ENCODE peak calls at places on chromosomes 1 and 21, in ten cellular contexts. One of them, this sample, is unnamed.

GRCh38 chr21:34890724-34891609 is 158.1 kb downstream of the RUNX1 start:
- DNase-seq in stimulated activated CD4-positive, alpha-beta T cell treated with anti-CD3 and anti-CD28 coated beads, Interleukin-12 subunit alpha, Interleukin-12 subunit beta, amount 100 ng/mL, for 48 hours: no peak
- DNase-seq in endothelial cell: peak
- DNase-seq in mucosa of gallbladder: no peak
- DNase-seq in CD4-positive, alpha-beta T cell: no peak
- DNase-seq in ELR: peak
- DNase-seq in left lung: peak
- DNase-seq in naive thymus-derived CD4-positive, alpha-beta T cell: peak
- DNase-seq in cardiac fibroblast: no peak
- DNase-seq in H1: no peak
- DNase-seq in this sample: peak

GRCh38 chr1:240314845-240315746 is 223.4 kb downstream of the FMN2 start:
- DNase-seq in stimulated activated CD4-positive, alpha-beta T cell treated with anti-CD3 and anti-CD28 coated beads, Interleukin-12 subunit alpha, Interleukin-12 subunit beta, amount 100 ng/mL, for 48 hours: no peak
- DNase-seq in endothelial cell: no peak
- DNase-seq in mucosa of gallbladder: no peak
- DNase-seq in CD4-positive, alpha-beta T cell: no peak
- DNase-seq in ELR: no peak
- DNase-seq in left lung: no peak
- DNase-seq in naive thymus-derived CD4-positive, alpha-beta T cell: no peak
- DNase-seq in cardiac fibroblast: peak
- DNase-seq in H1: no peak
- DNase-seq in this sample: no peak

GRCh38 chr1:207288315-207288714 is 33.2 kb upstream of the CD55 start:
- DNase-seq in stimulated activated CD4-positive, alpha-beta T cell treated with anti-CD3 and anti-CD28 coated beads, Interleukin-12 subunit alpha, Interleukin-12 subunit beta, amount 100 ng/mL, for 48 hours: no peak
- DNase-seq in endothelial cell: no peak
- DNase-seq in mucosa of gallbladder: no peak
- DNase-seq in CD4-positive, alpha-beta T cell: no peak
- DNase-seq in ELR: no peak
- DNase-seq in left lung: no peak
- DNase-seq in naive thymus-derived CD4-positive, alpha-beta T cell: no peak
- DNase-seq in cardiac fibroblast: no peak
- DNase-seq in H1: no peak
- DNase-seq in this sample: no peak

GRCh38 chr1:183024352-183025337 is 1.4 kb downstream of the LAMC1 start:
- DNase-seq in stimulated activated CD4-positive, alpha-beta T cell treated with anti-CD3 and anti-CD28 coated beads, Interleukin-12 subunit alpha, Interleukin-12 subunit beta, amount 100 ng/mL, for 48 hours: no peak
- DNase-seq in endothelial cell: no peak
- DNase-seq in mucosa of gallbladder: no peak
- DNase-seq in CD4-positive, alpha-beta T cell: no peak
- DNase-seq in ELR: peak
- DNase-seq in left lung: no peak
- DNase-seq in naive thymus-derived CD4-positive, alpha-beta T cell: no peak
- DNase-seq in cardiac fibroblast: no peak
- DNase-seq in H1: no peak
- DNase-seq in this sample: peak

GRCh38 chr1:155940531-155940992 is 876 bp upstream of the RXFP4 start:
- DNase-seq in stimulated activated CD4-positive, alpha-beta T cell treated with anti-CD3 and anti-CD28 coated beads, Interleukin-12 subunit alpha, Interleukin-12 subunit beta, amount 100 ng/mL, for 48 hours: no peak
- DNase-seq in endothelial cell: peak
- DNase-seq in mucosa of gallbladder: peak
- DNase-seq in CD4-positive, alpha-beta T cell: no peak
- DNase-seq in ELR: peak
- DNase-seq in left lung: no peak
- DNase-seq in naive thymus-derived CD4-positive, alpha-beta T cell: no peak
- DNase-seq in cardiac fibroblast: peak
- DNase-seq in H1: no peak
- DNase-seq in this sample: peak

GRCh38 chr1:228411548-228412430 is 4.9 kb downstream of the TRIM17 start:
- DNase-seq in stimulated activated CD4-positive, alpha-beta T cell treated with anti-CD3 and anti-CD28 coated beads, Interleukin-12 subunit alpha, Interleukin-12 subunit beta, amount 100 ng/mL, for 48 hours: no peak
- DNase-seq in endothelial cell: no peak
- DNase-seq in mucosa of gallbladder: no peak
- DNase-seq in CD4-positive, alpha-beta T cell: no peak
- DNase-seq in ELR: no peak
- DNase-seq in left lung: peak
- DNase-seq in naive thymus-derived CD4-positive, alpha-beta T cell: no peak
- DNase-seq in cardiac fibroblast: no peak
- DNase-seq in H1: no peak
- DNase-seq in this sample: no peak

GRCh38 chr1:109739738-109740614 is 862 bp downstream of the GSTM3 start:
- DNase-seq in stimulated activated CD4-positive, alpha-beta T cell treated with anti-CD3 and anti-CD28 coated beads, Interleukin-12 subunit alpha, Interleukin-12 subunit beta, amount 100 ng/mL, for 48 hours: peak
- DNase-seq in endothelial cell: peak
- DNase-seq in mucosa of gallbladder: peak
- DNase-seq in CD4-positive, alpha-beta T cell: peak
- DNase-seq in ELR: peak
- DNase-seq in left lung: peak
- DNase-seq in naive thymus-derived CD4-positive, alpha-beta T cell: peak
- DNase-seq in cardiac fibroblast: peak
- DNase-seq in H1: no peak
- DNase-seq in this sample: peak

GRCh38 chr1:15515026-15515663 is 8.9 kb downstream of the CASP9 start:
- DNase-seq in stimulated activated CD4-positive, alpha-beta T cell treated with anti-CD3 and anti-CD28 coated beads, Interleukin-12 subunit alpha, Interleukin-12 subunit beta, amount 100 ng/mL, for 48 hours: no peak
- DNase-seq in endothelial cell: no peak
- DNase-seq in mucosa of gallbladder: no peak
- DNase-seq in CD4-positive, alpha-beta T cell: no peak
- DNase-seq in ELR: peak
- DNase-seq in left lung: no peak
- DNase-seq in naive thymus-derived CD4-positive, alpha-beta T cell: no peak
- DNase-seq in cardiac fibroblast: peak
- DNase-seq in H1: no peak
- DNase-seq in this sample: peak

GRCh38 chr1:232047473-232047872 is 420.9 kb downstream of the DISC1 start:
- DNase-seq in stimulated activated CD4-positive, alpha-beta T cell treated with anti-CD3 and anti-CD28 coated beads, Interleukin-12 subunit alpha, Interleukin-12 subunit beta, amount 100 ng/mL, for 48 hours: no peak
- DNase-seq in endothelial cell: no peak
- DNase-seq in mucosa of gallbladder: no peak
- DNase-seq in CD4-positive, alpha-beta T cell: no peak
- DNase-seq in ELR: peak
- DNase-seq in left lung: no peak
- DNase-seq in naive thymus-derived CD4-positive, alpha-beta T cell: no peak
- DNase-seq in cardiac fibroblast: no peak
- DNase-seq in H1: no peak
- DNase-seq in this sample: no peak

GRCh38 chr1:8205771-8206170 is 112.1 kb upstream of the SLC45A1 start:
- DNase-seq in stimulated activated CD4-positive, alpha-beta T cell treated with anti-CD3 and anti-CD28 coated beads, Interleukin-12 subunit alpha, Interleukin-12 subunit beta, amount 100 ng/mL, for 48 hours: no peak
- DNase-seq in endothelial cell: no peak
- DNase-seq in mucosa of gallbladder: no peak
- DNase-seq in CD4-positive, alpha-beta T cell: no peak
- DNase-seq in ELR: no peak
- DNase-seq in left lung: no peak
- DNase-seq in naive thymus-derived CD4-positive, alpha-beta T cell: no peak
- DNase-seq in cardiac fibroblast: peak
- DNase-seq in H1: no peak
- DNase-seq in this sample: no peak

GRCh38 chr1:178973671-178974091 is 52.0 kb upstream of the FAM20B start:
- DNase-seq in stimulated activated CD4-positive, alpha-beta T cell treated with anti-CD3 and anti-CD28 coated beads, Interleukin-12 subunit alpha, Interleukin-12 subunit beta, amount 100 ng/mL, for 48 hours: no peak
- DNase-seq in endothelial cell: peak
- DNase-seq in mucosa of gallbladder: no peak
- DNase-seq in CD4-positive, alpha-beta T cell: no peak
- DNase-seq in ELR: no peak
- DNase-seq in left lung: no peak
- DNase-seq in naive thymus-derived CD4-positive, alpha-beta T cell: no peak
- DNase-seq in cardiac fibroblast: peak
- DNase-seq in H1: no peak
- DNase-seq in this sample: no peak